ENCODE peak calls at places on chromosome 15, in five cellular contexts. J is PC-3, H is astrocyte, B is fibroblast of lung, G is GM23248. S is an unnamed sample.

GRCh38 chr15:100849021-100849831 is 30.4 kb upstream of the ALDH1A3 start:
- DNase-seq in J (peak), H (peak), B (peak), G (peak), S (peak)

GRCh38 chr15:41832875-41833274 is 5.0 kb downstream of the JMJD7 start:
- DNase-seq in J (peak), H (no peak), B (no peak), G (no peak), S (peak)

GRCh38 chr15:23606226-23606625 is 40.8 kb downstream of the MKRN3 start:
- DNase-seq in J (no peak), H (no peak), B (no peak), G (no peak), S (no peak)

GRCh38 chr15:84955089-84955848 is 26.4 kb upstream of the PDE8A start:
- DNase-seq in J (peak), H (peak), B (peak), G (peak), S (peak)

GRCh38 chr15:68887120-68887519 is 43.2 kb upstream of the SPESP1 start:
- DNase-seq in J (no peak), H (no peak), B (no peak), G (no peak), S (no peak)

GRCh38 chr15:87564666-87565065 is 691.9 kb downstream of the NTRK3 start:
- DNase-seq in J (no peak), H (no peak), B (no peak), G (no peak), S (no peak)

GRCh38 chr15:59307164-59307535 is 65.5 kb downstream of the MYO1E start:
- DNase-seq in J (no peak), H (no peak), B (no peak), G (no peak), S (no peak)

GRCh38 chr15:58517252-58517681 is 85.5 kb downstream of the LIPC start:
- DNase-seq in J (no peak), H (no peak), B (no peak), G (no peak), S (no peak)

GRCh38 chr15:89998141-89998661 is 2.9 kb upstream of the ZNF710 start:
- DNase-seq in J (peak), H (peak), B (peak), G (peak), S (peak)

GRCh38 chr15:31501074-31501473 is 174.4 kb downstream of the KLF13 start:
- DNase-seq in J (no peak), H (no peak), B (no peak), G (no peak), S (no peak)

GRCh38 chr15:70356062-70356860 is 258.5 kb upstream of the TLE3 start:
- DNase-seq in J (no peak), H (no peak), B (no peak), G (no peak), S (no peak)

GRCh38 chr15:91376016-91376415 is 276.0 kb downstream of the SV2B start:
- DNase-seq in J (no peak), H (peak), B (no peak), G (no peak), S (no peak)

GRCh38 chr15:83206387-83206970 is 1.1 kb downstream of the HDGFL3 start:
- DNase-seq in J (peak), H (no peak), B (peak), G (peak), S (peak)

GRCh38 chr15:75945953-75946352 is 42.3 kb downstream of the FBXO22 start:
- DNase-seq in J (no peak), H (peak), B (peak), G (peak), S (peak)

GRCh38 chr15:89888214-89888804 is 5.5 kb downstream of the AP3S2 start:
- DNase-seq in J (peak), H (peak), B (peak), G (peak), S (peak)

GRCh38 chr15:69555080-69555479 is 102.5 kb downstream of the RPLP1 start:
- DNase-seq in J (no peak), H (no peak), B (no peak), G (no peak), S (no peak)

GRCh38 chr15:81492303-81492702 is 118.3 kb upstream of the TMC3 start:
- DNase-seq in J (peak), H (peak), B (peak), G (peak), S (peak)

GRCh38 chr15:63972801-63973200 is 73.5 kb downstream of the DAPK2 start:
- DNase-seq in J (no peak), H (no peak), B (no peak), G (peak), S (peak)

GRCh38 chr15:69265347-69265955 is 33.3 kb upstream of the PAQR5 start:
- DNase-seq in J (peak), H (peak), B (peak), G (peak), S (peak)

GRCh38 chr15:42147431-42147735 is 9.1 kb downstream of the PLA2G4F start:
- DNase-seq in J (no peak), H (no peak), B (no peak), G (no peak), S (no peak)

GRCh38 chr15:72382146-72382545 is 6.3 kb upstream of the HEXA start:
- DNase-seq in J (peak), H (no peak), B (no peak), G (peak), S (no peak)
- TF ChIP-seq EZH2 in J (no peak), H (no peak), B (no peak), G (no peak), S (no peak)

GRCh38 chr15:98581715-98582114 is 66.6 kb upstream of the IGF1R start:
- DNase-seq in J (peak), H (no peak), B (no peak), G (no peak), S (no peak)

GRCh38 chr15:98586066-98586465 is 62.3 kb upstream of the IGF1R start:
- DNase-seq in J (no peak), H (no peak), B (no peak), G (no peak), S (no peak)

GRCh38 chr15:98582900-98583554 is 65.3 kb upstream of the IGF1R start:
- DNase-seq in J (no peak), H (no peak), B (no peak), G (no peak), S (no peak)

GRCh38 chr15:98580577-98580976 is 67.8 kb upstream of the IGF1R start:
- DNase-seq in J (no peak), H (no peak), B (no peak), G (peak), S (no peak)

GRCh38 chr15:98583758-98584157 is 64.6 kb upstream of the IGF1R start:
- DNase-seq in J (no peak), H (no peak), B (no peak), G (no peak), S (no peak)
- TF ChIP-seq EZH2 in J (no peak), H (no peak), B (no peak), G (no peak), S (no peak)

DNA sequence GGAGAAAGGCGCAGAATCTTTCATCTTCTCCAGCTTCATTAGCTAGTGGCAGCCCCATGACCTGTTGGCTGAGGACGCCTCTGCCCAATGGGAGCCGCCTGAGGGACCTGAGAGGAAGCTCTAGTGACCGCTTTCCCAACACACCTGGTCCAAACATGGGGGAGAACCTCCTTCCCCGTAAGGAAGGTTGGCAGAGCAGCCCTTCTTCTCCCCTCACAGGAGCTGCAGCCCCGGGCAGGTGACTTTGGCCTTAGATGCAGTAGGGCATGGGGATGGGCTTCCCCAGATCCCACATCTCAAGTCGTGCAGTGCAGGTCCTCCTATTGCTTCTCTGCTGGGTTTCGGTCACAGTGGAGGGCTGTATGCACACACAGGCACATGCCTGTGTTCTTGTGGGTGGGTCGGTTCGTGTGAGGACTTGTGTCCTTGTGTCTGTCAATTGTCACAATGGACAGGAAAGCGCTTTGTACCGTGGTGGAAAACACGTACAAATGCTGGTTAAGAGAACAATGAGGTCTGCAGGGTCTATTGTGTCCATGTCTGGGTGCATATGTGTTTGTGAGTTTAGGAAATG is 1.3 kb downstream of the ISLR2 start:
- DNase-seq in J (no peak), H (no peak), B (no peak), G (no peak), S (no peak)
- TF ChIP-seq EZH2 in J (no peak), H (peak), B (peak), G (no peak), S (peak)

GRCh38 chr15:73366766-73367623 is 1.8 kb downstream of the HCN4 start:
- DNase-seq in J (no peak), H (no peak), B (no peak), G (no peak), S (no peak)

GRCh38 chr15:73367624-73368300 is 996 bp downstream of the HCN4 start:
- DNase-seq in J (no peak), H (no peak), B (no peak), G (peak), S (no peak)

GRCh38 chr15:73369073-73369694 is 426 bp upstream of the HCN4 start:
- DNase-seq in J (no peak), H (no peak), B (no peak), G (peak), S (no peak)

GRCh38 chr15:73370151-73370550 is 1.4 kb upstream of the HCN4 start:
- DNase-seq in J (no peak), H (no peak), B (no peak), G (peak), S (no peak)

DNA sequence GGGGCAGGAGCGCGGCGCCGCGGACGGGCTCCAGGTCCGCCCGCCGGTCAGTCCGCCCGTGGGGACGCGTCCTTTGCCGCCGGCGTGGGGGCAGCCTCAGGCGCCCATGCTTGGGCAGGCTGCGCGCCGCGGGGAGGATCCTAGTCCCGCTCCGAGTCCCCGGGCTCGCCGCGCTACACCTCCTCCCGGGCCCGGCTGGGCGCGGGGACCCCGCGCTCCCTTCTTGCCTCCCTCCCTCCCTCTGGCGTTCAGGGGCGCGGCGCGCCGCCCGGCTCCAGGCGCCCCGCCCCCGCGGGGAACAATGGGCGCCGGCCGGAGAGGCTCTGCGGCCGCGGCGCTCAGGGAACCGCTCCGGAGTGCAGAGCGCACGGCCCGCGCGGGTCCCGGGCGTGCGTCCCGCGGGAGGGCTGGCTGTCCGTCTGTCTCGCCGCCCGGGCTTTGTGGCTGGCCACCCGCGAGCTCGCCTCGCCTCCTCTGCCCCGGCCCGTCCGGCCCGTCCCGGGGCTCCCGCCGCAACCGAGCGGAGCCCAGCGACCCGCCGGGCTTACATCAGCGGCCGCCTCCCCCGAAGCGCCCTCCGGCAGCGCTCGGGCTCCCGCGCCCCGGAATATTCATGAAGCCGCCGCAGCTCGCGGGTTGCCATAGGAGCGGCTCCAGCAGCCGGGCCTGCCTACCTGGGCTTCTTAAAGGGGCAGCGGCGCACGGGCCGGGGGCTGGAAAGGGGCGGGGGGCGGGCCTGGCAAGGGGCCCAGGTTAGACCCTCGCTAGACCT is at the start of gene HCN4:
- DNase-seq in J (no peak), H (no peak), B (no peak), G (peak), S (no peak)
- TF ChIP-seq EZH2 in J (peak), H (peak), B (no peak), G (no peak), S (no peak)

GRCh38 chr15:74726774-74727164 is 1.4 kb upstream of the CYP1A1 start:
- DNase-seq in J (no peak), H (no peak), B (no peak), G (no peak), S (no peak)
- TF ChIP-seq EZH2 in J (no peak), H (peak), B (peak), G (peak), S (no peak)

GRCh38 chr15:67827561-67828378 is 2.5 kb downstream of the SKOR1 start:
- DNase-seq in J (no peak), H (no peak), B (no peak), G (no peak), S (no peak)
- TF ChIP-seq EZH2 in J (no peak), H (peak), B (peak), G (peak), S (peak)

GRCh38 chr15:64975390-64975789 is 14.3 kb downstream of the SPG21 start:
- DNase-seq in J (no peak), H (peak), B (no peak), G (peak), S (no peak)
- TF ChIP-seq EZH2 in J (no peak), H (no peak), B (no peak), G (no peak), S (no peak)

GRCh38 chr15:52797625-52798501 is 7.7 kb upstream of the ONECUT1 start:
- DNase-seq in J (no peak), H (no peak), B (no peak), G (no peak), S (no peak)
- TF ChIP-seq EZH2 in J (no peak), H (peak), B (peak), G (peak), S (peak)

DNA sequence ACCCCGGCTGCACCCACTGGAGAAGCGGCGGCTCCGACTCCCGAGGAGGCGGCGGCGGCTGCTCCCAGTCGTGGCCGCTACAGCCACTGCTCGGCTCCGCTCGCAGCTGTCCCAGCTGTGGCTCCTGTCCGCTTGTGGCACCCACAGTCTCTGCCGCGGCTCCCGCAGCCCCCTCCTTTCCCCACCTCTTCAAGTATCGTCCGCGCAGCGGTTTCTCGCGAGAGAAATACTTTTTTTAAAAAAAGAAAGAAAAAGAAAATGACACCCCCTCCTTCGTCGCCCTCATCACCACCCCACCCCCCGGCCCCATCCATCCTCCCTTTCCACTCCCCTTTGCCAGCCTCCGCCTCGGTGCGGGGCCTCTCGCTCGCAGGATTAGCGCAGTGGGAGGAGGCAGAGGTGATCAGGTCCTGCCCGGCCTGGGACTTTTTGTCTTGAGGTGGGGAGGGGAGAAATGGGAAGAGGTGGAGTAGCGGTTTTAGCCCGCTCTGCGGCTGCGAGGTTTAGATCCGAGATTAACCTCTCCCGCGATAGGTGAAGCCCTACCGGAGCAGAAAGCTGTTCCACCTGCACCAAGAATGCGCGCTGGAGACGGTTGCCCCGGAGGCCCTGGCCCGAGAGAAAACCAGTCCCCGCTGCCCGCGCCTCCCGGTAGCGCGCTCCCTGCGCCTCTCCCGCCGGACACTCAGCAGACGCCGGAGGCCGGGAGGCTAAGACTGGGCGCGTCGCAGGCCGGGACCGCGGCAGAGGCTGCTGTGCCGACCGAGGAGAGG is at the start of gene FBN1:
- DNase-seq in J (peak), H (peak), B (peak), G (peak), S (peak)
- TF ChIP-seq EZH2 in J (no peak), H (no peak), B (no peak), G (no peak), S (no peak)

GRCh38 chr15:95148183-95148582 is 916.8 kb downstream of the MCTP2 start:
- DNase-seq in J (no peak), H (no peak), B (no peak), G (no peak), S (no peak)

GRCh38 chr15:95138604-95139270 is 907.4 kb downstream of the MCTP2 start:
- DNase-seq in J (no peak), H (no peak), B (no peak), G (peak), S (no peak)

GRCh38 chr15:95146476-95146875 is 915.1 kb downstream of the MCTP2 start:
- DNase-seq in J (no peak), H (no peak), B (no peak), G (no peak), S (no peak)

GRCh38 chr15:95141486-95141885 is 910.1 kb downstream of the MCTP2 start:
- DNase-seq in J (no peak), H (peak), B (peak), G (peak), S (peak)

DNA sequence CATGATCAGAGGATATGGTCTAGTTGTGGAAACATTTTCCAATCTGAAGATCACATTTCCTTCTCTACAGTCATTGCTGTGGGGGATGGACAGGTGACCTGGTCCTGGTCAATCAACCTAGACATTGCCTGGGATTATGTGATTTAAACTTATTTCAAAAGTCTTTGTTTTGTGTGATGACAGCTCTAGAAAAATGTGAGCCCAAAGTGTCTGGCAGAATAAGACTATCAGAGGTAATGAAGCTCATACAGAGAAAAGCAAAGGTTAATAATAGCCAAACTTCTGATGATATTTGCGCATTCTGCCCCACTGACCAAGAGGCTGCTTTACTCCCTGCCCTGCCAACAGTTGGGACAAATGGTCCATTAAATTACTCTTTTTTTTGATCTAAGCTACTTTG is 911.1 kb downstream of the MCTP2 start:
- DNase-seq in J (no peak), H (no peak), B (no peak), G (no peak), S (no peak)
- TF ChIP-seq EZH2 in J (no peak), H (no peak), B (no peak), G (no peak), S (no peak)

S was measured in mammary epithelial cell.